ENCODE peak calls at places on chromosomes 11 and 22, in five cellular contexts. One of them, this sample, is unnamed.
A peak's percentile ranks its signal among the peaks of the same experiment; 100 is the strongest.

GRCh38 chr11:128725630-128726461 is 32.0 kb downstream of the FLI1 start:
- DNase-seq in IMR-90: peak; percentile 59
- DNase-seq in mesendoderm: no peak
- DNase-seq in neuronal stem cell: no peak
- DNase-seq in H1: no peak
- DNase-seq in this sample: no peak

GRCh38 chr22:35403356-35403755 is 3.4 kb downstream of the MCM5 start:
- DNase-seq in IMR-90: no peak
- DNase-seq in mesendoderm: no peak
- DNase-seq in neuronal stem cell: no peak
- DNase-seq in H1: no peak
- DNase-seq in this sample: no peak

GRCh38 chr11:18748766-18749375 is 22.9 kb upstream of the IGSF22 start:
- DNase-seq in IMR-90: peak; percentile 37
- DNase-seq in mesendoderm: no peak
- DNase-seq in neuronal stem cell: no peak
- DNase-seq in H1: no peak
- DNase-seq in this sample: no peak

GRCh38 chr11:19766810-19767209 is 54.2 kb downstream of the NAV2 start:
- DNase-seq in IMR-90: peak; percentile 11
- DNase-seq in mesendoderm: no peak
- DNase-seq in neuronal stem cell: no peak
- DNase-seq in H1: no peak
- DNase-seq in this sample: no peak

GRCh38 chr11:64718780-64719124 is 4.2 kb downstream of the NRXN2 start:
- DNase-seq in IMR-90: no peak
- DNase-seq in mesendoderm: no peak
- DNase-seq in neuronal stem cell: no peak
- DNase-seq in H1: no peak
- DNase-seq in this sample: no peak

GRCh38 chr11:133947298-133947905 is 9.4 kb downstream of the IGSF9B start:
- DNase-seq in IMR-90: peak; percentile 23
- DNase-seq in mesendoderm: peak; percentile 90
- DNase-seq in neuronal stem cell: peak; percentile 66
- DNase-seq in H1: peak; percentile 87
- DNase-seq in this sample: peak; percentile 88

GRCh38 chr11:130159657-130160459 is at the start of gene ST14:
- DNase-seq in IMR-90: no peak
- DNase-seq in mesendoderm: peak; percentile 32
- DNase-seq in neuronal stem cell: no peak
- DNase-seq in H1: peak; percentile 72
- DNase-seq in this sample: peak; percentile 61

GRCh38 chr11:69449320-69450063 is 32.0 kb upstream of the LINC01488 start:
- DNase-seq in IMR-90: peak; percentile 47
- DNase-seq in mesendoderm: peak; percentile 46
- DNase-seq in neuronal stem cell: no peak
- DNase-seq in H1: no peak
- DNase-seq in this sample: no peak

GRCh38 chr22:29801153-29801552 is 34.0 kb downstream of the UQCR10 start:
- DNase-seq in IMR-90: no peak
- DNase-seq in mesendoderm: peak; percentile 73
- DNase-seq in neuronal stem cell: peak; percentile 8
- DNase-seq in H1: no peak
- DNase-seq in this sample: no peak

GRCh38 chr11:73597340-73597955 is 464 bp downstream of the FAM168A start:
- DNase-seq in IMR-90: no peak
- DNase-seq in mesendoderm: peak; percentile 37
- DNase-seq in neuronal stem cell: peak; percentile 24
- DNase-seq in H1: no peak
- DNase-seq in this sample: no peak

GRCh38 chr22:43273902-43274484 is 69.2 kb downstream of the SCUBE1 start:
- DNase-seq in IMR-90: peak; percentile 46
- DNase-seq in mesendoderm: peak; percentile 88
- DNase-seq in neuronal stem cell: peak; percentile 54
- DNase-seq in H1: peak; percentile 69
- DNase-seq in this sample: peak; percentile 84

GRCh38 chr11:75471134-75471943 is 38.3 kb upstream of the KLHL35 start:
- DNase-seq in IMR-90: no peak
- DNase-seq in mesendoderm: no peak
- DNase-seq in neuronal stem cell: no peak
- DNase-seq in H1: no peak
- DNase-seq in this sample: no peak

GRCh38 chr11:561148-562003 is 606 bp downstream of the RASSF7 start:
- DNase-seq in IMR-90: no peak
- DNase-seq in mesendoderm: peak; percentile 37
- DNase-seq in neuronal stem cell: no peak
- DNase-seq in H1: peak; percentile 64
- DNase-seq in this sample: no peak

GRCh38 chr22:24506802-24507438 is 11.8 kb downstream of the UPB1 start:
- DNase-seq in IMR-90: peak; percentile 45
- DNase-seq in mesendoderm: no peak
- DNase-seq in neuronal stem cell: no peak
- DNase-seq in H1: no peak
- DNase-seq in this sample: peak; percentile 50

GRCh38 chr11:80365315-80365714 is 924.5 kb upstream of the TENM4 start:
- DNase-seq in IMR-90: no peak
- DNase-seq in mesendoderm: no peak
- DNase-seq in neuronal stem cell: no peak
- DNase-seq in H1: no peak
- DNase-seq in this sample: no peak

GRCh38 chr11:608751-609354 is 6.9 kb downstream of the IRF7 start:
- DNase-seq in IMR-90: no peak
- DNase-seq in mesendoderm: no peak
- DNase-seq in neuronal stem cell: no peak
- DNase-seq in H1: no peak
- DNase-seq in this sample: no peak

GRCh38 chr11:1826552-1827094 is 8.2 kb upstream of the SYT8 start:
- DNase-seq in IMR-90: peak; percentile 59
- DNase-seq in mesendoderm: peak; percentile 35
- DNase-seq in neuronal stem cell: no peak
- DNase-seq in H1: no peak
- DNase-seq in this sample: peak; percentile 58

GRCh38 chr11:90202342-90202741 is 20.5 kb downstream of the CHORDC1 start:
- DNase-seq in IMR-90: no peak
- DNase-seq in mesendoderm: no peak
- DNase-seq in neuronal stem cell: no peak
- DNase-seq in H1: no peak
- DNase-seq in this sample: no peak

GRCh38 chr11:44383246-44383645 is 73.3 kb upstream of the ALX4 start:
- DNase-seq in IMR-90: no peak
- DNase-seq in mesendoderm: no peak
- DNase-seq in neuronal stem cell: no peak
- DNase-seq in H1: no peak
- DNase-seq in this sample: no peak

GRCh38 chr11:77819921-77820564 is 479 bp downstream of the RSF1 start:
- DNase-seq in IMR-90: peak; percentile 27
- DNase-seq in mesendoderm: peak; percentile 92
- DNase-seq in neuronal stem cell: peak; percentile 46
- DNase-seq in H1: peak; percentile 83
- DNase-seq in this sample: peak; percentile 77
- H3K23ac ChIP-seq in IMR-90: peak overlapping the region; percentile 72
- H3K23ac ChIP-seq in mesendoderm: peak overlapping the region; percentile 99
- H3K23ac ChIP-seq in neuronal stem cell: peak overlapping the region; percentile 98
- H3K23ac ChIP-seq in H1: no peak overlapping the region
- H3K23ac ChIP-seq in this sample: no peak overlapping the region

GRCh38 chr11:102933627-102934026 is 21.9 kb downstream of the MMP13 start:
- DNase-seq in IMR-90: no peak
- DNase-seq in mesendoderm: peak; percentile 28
- DNase-seq in neuronal stem cell: no peak
- DNase-seq in H1: no peak
- DNase-seq in this sample: no peak
- H2BK120ac ChIP-seq in IMR-90: no peak overlapping the region
- H2BK120ac ChIP-seq in mesendoderm: no peak overlapping the region
- H2BK120ac ChIP-seq in neuronal stem cell: no peak overlapping the region
- H2BK120ac ChIP-seq in H1: no peak overlapping the region
- H2BK120ac ChIP-seq in this sample: no peak overlapping the region

GRCh38 chr11:57153448-57153847 is 28.3 kb upstream of the LRRC55 start:
- DNase-seq in IMR-90: no peak
- DNase-seq in mesendoderm: no peak
- DNase-seq in neuronal stem cell: no peak
- DNase-seq in H1: no peak
- DNase-seq in this sample: no peak
- H3K23ac ChIP-seq in IMR-90: no peak overlapping the region
- H3K23ac ChIP-seq in mesendoderm: no peak overlapping the region
- H3K23ac ChIP-seq in neuronal stem cell: no peak overlapping the region
- H3K23ac ChIP-seq in H1: no peak overlapping the region
- H3K23ac ChIP-seq in this sample: no peak overlapping the region

DNA sequence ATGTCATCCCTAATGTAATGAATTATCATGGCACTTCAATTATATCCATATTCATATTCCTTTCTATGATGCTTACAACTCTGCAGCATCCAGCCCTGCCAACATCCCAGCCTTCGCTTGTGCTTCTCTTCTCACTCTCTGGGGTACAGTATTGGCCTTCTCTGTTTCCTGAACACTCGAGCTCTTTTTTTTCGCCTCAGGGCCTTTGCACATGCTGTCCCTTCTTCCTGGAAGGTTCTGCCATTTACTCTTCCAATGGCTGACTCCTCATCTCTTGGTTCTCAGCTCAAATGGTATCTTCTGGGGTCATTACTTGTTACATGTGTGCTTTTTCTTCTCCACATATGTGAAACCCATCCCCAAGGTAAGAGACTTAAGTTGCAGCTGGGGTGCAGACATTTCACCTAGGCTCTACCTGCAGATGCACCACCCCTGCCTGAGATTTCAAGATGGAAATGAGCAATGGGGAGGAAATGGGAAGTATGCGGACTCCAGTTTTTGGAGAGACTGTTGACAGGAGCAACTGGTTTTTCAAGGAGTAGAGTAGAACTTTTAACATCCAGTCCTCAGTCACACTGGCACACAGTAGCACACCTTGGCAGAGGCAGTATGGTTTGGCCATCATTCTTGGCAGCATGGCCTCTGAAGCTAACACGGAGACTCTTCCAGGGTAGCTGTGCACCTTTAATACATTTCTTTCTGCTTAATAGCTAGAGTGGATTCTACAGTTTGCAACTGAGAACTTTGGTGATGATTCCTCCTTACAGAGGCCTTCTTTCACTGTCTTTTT is 42.4 kb upstream of the DMC1 start:
- DNase-seq in IMR-90: no peak
- DNase-seq in mesendoderm: no peak
- DNase-seq in neuronal stem cell: no peak
- DNase-seq in H1: no peak
- DNase-seq in this sample: no peak
- H2BK120ac ChIP-seq in IMR-90: no peak overlapping the region
- H2BK120ac ChIP-seq in mesendoderm: no peak overlapping the region
- H2BK120ac ChIP-seq in neuronal stem cell: no peak overlapping the region
- H2BK120ac ChIP-seq in H1: no peak overlapping the region
- H2BK120ac ChIP-seq in this sample: no peak overlapping the region

DNA sequence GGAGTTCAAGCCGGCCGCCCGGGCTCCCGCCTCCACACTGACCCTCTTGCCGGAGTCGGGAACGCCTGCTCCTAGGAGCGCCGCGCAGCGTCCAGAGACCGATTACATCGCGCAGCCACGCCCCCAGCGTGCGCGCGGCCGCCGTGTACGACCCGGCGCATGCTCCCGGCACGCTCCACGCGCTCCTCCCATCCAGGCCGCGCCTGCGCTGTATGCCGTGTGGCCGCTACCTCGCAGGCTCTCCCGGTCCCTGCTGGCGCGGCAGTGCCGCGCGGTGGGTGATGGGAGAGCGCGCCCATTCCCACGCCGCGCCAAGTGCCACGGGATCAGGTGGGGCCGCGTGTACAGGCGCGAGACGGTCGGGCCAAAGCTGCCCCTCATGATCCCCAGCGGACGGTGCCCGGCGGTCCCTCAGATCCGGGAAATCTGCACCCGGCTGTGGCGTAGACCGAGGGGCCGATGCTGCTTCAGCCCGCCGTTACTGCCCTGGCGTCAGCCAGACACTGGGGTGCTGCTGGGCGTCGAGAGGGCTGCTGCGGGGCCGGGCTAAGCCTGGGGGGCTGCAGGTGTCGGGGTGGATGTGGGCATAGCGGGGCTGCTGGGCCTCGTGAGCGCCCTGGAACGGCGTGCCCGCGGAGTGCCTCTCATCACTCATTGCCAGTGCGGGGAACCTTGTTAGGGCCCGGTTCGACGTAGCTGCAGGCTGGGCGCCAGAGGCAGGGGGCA is at the start of the genes GNB1L and RTL10:
- DNase-seq in IMR-90: peak; percentile 96
- DNase-seq in mesendoderm: peak; percentile 97
- DNase-seq in neuronal stem cell: peak; percentile 95
- DNase-seq in H1: peak; percentile 94
- DNase-seq in this sample: peak; percentile 94
- H3K23ac ChIP-seq in IMR-90: peak within 1 kb of the TSS; percentile 81
- H3K23ac ChIP-seq in mesendoderm: peak within 1 kb of the TSS; percentile 72
- H3K23ac ChIP-seq in neuronal stem cell: peak within 1 kb of the TSS; percentile 100
- H3K23ac ChIP-seq in H1: no peak within 1 kb of the TSS
- H3K23ac ChIP-seq in this sample: no peak within 1 kb of the TSS

DNA sequence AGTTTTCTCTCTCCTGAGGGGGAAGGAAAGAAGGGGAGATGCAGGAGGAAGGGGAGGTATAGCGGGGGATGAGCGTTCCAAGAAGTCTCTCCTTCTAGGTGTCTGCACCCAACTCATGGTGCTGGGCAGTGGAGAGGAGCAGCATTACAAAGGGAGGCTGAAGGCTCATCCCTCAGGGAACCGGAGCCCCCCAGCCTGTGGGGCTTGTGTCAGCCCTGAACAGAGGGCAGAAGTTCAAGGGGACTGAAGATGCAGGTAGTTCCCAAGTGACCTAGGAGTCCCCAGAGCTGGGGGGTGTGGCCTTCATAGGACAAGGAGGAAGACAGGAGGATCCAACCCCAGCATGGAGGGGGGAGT is 1.8 kb downstream of the C11orf68 start:
- DNase-seq in IMR-90: no peak
- DNase-seq in mesendoderm: no peak
- DNase-seq in neuronal stem cell: no peak
- DNase-seq in H1: no peak
- DNase-seq in this sample: no peak
- H2BK120ac ChIP-seq in IMR-90: peak overlapping the region; percentile 100
- H2BK120ac ChIP-seq in mesendoderm: no peak overlapping the region
- H2BK120ac ChIP-seq in neuronal stem cell: no peak overlapping the region
- H2BK120ac ChIP-seq in H1: no peak overlapping the region
- H2BK120ac ChIP-seq in this sample: no peak overlapping the region

GRCh38 chr11:3147626-3148025 is 17.5 kb downstream of the OSBPL5 start:
- DNase-seq in IMR-90: no peak
- DNase-seq in mesendoderm: no peak
- DNase-seq in neuronal stem cell: no peak
- DNase-seq in H1: no peak
- DNase-seq in this sample: no peak

GRCh38 chr11:3148990-3149851 is 15.9 kb downstream of the OSBPL5 start:
- DNase-seq in IMR-90: no peak
- DNase-seq in mesendoderm: peak; percentile 71
- DNase-seq in neuronal stem cell: no peak
- DNase-seq in H1: no peak
- DNase-seq in this sample: no peak

GRCh38 chr11:3148255-3148989 is 16.7 kb downstream of the OSBPL5 start:
- DNase-seq in IMR-90: no peak
- DNase-seq in mesendoderm: peak; percentile 91
- DNase-seq in neuronal stem cell: no peak
- DNase-seq in H1: no peak
- DNase-seq in this sample: no peak

GRCh38 chr11:3150726-3151125 is 14.4 kb downstream of the OSBPL5 start:
- DNase-seq in IMR-90: no peak
- DNase-seq in mesendoderm: no peak
- DNase-seq in neuronal stem cell: no peak
- DNase-seq in H1: no peak
- DNase-seq in this sample: no peak

GRCh38 chr11:3149852-3150188 is 15.3 kb downstream of the OSBPL5 start:
- DNase-seq in IMR-90: no peak
- DNase-seq in mesendoderm: no peak
- DNase-seq in neuronal stem cell: no peak
- DNase-seq in H1: no peak
- DNase-seq in this sample: no peak
- H3K23ac ChIP-seq in IMR-90: no peak overlapping the region
- H3K23ac ChIP-seq in mesendoderm: no peak overlapping the region
- H3K23ac ChIP-seq in neuronal stem cell: peak overlapping the region; percentile 82
- H3K23ac ChIP-seq in H1: peak overlapping the region; percentile 77
- H3K23ac ChIP-seq in this sample: no peak overlapping the region

This sample was measured in H9.